ENCODE peak calls at places on chromosomes 2 and 18, in four cellular contexts. I is body of pancreas, M is testis, Q is Peyer's patch. O is an unnamed sample.

GRCh38 chr2:167599228-167599627 is 648.2 kb downstream of the STK39 start:
- DNase-seq in I (no peak), M (no peak), Q (no peak), O (no peak)

GRCh38 chr18:23387265-23387664 is 65.8 kb upstream of the RIOK3 start:
- DNase-seq in I (no peak), M (no peak), Q (no peak), O (no peak)

GRCh38 chr18:26709897-26710296 is 155.6 kb downstream of the AQP4 start:
- DNase-seq in I (no peak), M (no peak), Q (no peak), O (no peak)

GRCh38 chr18:55405655-55406373 is 182.2 kb downstream of the TCF4 start:
- DNase-seq in I (peak), M (peak), Q (no peak), O (peak)

GRCh38 chr2:175600024-175600831 is 401.8 kb downstream of the LNPK start:
- DNase-seq in I (peak), M (no peak), Q (no peak), O (no peak)

GRCh38 chr2:1775511-1776035 is 31.3 kb upstream of the PXDN start:
- DNase-seq in I (no peak), M (no peak), Q (no peak), O (no peak)

GRCh38 chr18:11852048-11852341 is 782 bp downstream of the CHMP1B start:
- DNase-seq in I (no peak), M (no peak), Q (no peak), O (no peak)

GRCh38 chr2:121640380-121641326 is 8.6 kb downstream of the CLASP1 start:
- DNase-seq in I (no peak), M (no peak), Q (no peak), O (no peak)

GRCh38 chr2:68135448-68136320 is 22.0 kb upstream of the PNO1 start:
- DNase-seq in I (no peak), M (no peak), Q (no peak), O (no peak)

GRCh38 chr2:219327719-219328118 is 4.8 kb downstream of the RESP18 start:
- DNase-seq in I (no peak), M (no peak), Q (no peak), O (no peak)

GRCh38 chr18:34467059-34467458 is 242.3 kb upstream of the NOL4 start:
- DNase-seq in I (no peak), M (no peak), Q (no peak), O (no peak)

GRCh38 chr2:124024491-124025348 is at the start of gene CNTNAP5:
- DNase-seq in I (peak), M (peak), Q (peak), O (peak)

GRCh38 chr2:189504238-189504637 is 63.0 kb downstream of the WDR75 start:
- DNase-seq in I (no peak), M (no peak), Q (no peak), O (no peak)

DNA sequence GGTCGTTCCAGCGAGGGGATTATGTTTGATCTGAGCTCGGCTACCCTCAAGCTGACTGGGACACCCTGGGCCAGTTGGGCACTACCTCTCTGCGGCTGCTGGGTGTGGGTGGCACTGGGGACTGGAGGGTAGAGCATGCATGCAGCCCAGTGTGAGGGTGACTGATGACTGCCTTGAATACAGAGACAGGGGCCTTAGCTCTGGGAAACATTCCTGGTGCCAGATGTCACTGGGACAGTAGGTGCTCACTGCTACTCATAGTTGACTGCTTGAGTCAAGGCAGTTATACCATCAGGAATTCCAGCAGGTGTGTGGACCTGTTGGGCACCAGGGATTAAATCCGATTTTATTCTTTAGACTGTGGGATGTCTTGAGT is 33.6 kb upstream of the ATP6V1B1 start:
- DNase-seq in I (no peak), M (no peak), Q (no peak), O (no peak)
- H3K4me3 ChIP-seq in I (no peak), M (no peak), Q (no peak), O (peak)

GRCh38 chr2:20222769-20223344 is 2.1 kb downstream of the SDC1 start:
- DNase-seq in I (no peak), M (no peak), Q (no peak), O (peak)
- TF ChIP-seq CTCF in I (no peak), M (no peak), Q (no peak), O (no peak)

GRCh38 chr2:154452906-154453493 is 245.5 kb upstream of the KCNJ3 start:
- DNase-seq in I (no peak), M (no peak), Q (no peak), O (no peak)

GRCh38 chr2:154452471-154452870 is 246.0 kb upstream of the KCNJ3 start:
- DNase-seq in I (no peak), M (no peak), Q (no peak), O (no peak)

GRCh38 chr2:154457291-154457690 is 241.2 kb upstream of the KCNJ3 start:
- DNase-seq in I (no peak), M (no peak), Q (no peak), O (no peak)

GRCh38 chr2:154455201-154455600 is 243.3 kb upstream of the KCNJ3 start:
- DNase-seq in I (no peak), M (no peak), Q (no peak), O (no peak)

DNA sequence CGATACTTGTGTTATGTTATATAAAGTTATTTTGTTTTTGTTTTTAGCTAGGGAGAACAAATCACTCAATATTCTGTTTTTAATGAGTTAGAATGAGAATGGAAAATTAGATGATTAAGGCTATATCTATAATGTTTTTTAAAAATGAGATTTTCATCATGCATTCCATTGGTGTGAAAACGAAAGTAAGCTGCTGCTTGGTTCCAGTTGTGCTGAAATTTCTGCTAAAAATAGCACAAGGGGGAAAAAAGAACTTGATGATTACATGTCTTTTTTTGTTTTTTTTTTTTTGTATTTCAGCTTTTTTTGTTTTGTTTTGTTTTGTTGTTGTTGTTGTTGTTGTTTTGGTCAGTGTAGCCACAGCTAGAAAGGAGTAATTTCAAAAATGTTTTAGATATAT is 242.6 kb upstream of the KCNJ3 start:
- DNase-seq in I (no peak), M (no peak), Q (no peak), O (no peak)
- H3K4me3 ChIP-seq in I (no peak), M (no peak), Q (no peak), O (peak)

GRCh38 chr18:29873211-29873610 is 1169.3 kb downstream of the DSC3 start:
- DNase-seq in I (no peak), M (no peak), Q (no peak), O (no peak)

GRCh38 chr18:29879763-29880162 is 1162.8 kb downstream of the DSC3 start:
- DNase-seq in I (no peak), M (no peak), Q (no peak), O (no peak)

GRCh38 chr18:29874519-29875098 is 1167.9 kb downstream of the DSC3 start:
- DNase-seq in I (no peak), M (no peak), Q (no peak), O (no peak)
- TF ChIP-seq CTCF in I (peak), M (peak), Q (no peak), O (peak)

GRCh38 chr2:151824886-151825285 is 3.3 kb downstream of the ARL5A start:
- DNase-seq in I (no peak), M (no peak), Q (no peak), O (no peak)
- H3K4me3 ChIP-seq in I (no peak), M (no peak), Q (no peak), O (no peak)

DNA sequence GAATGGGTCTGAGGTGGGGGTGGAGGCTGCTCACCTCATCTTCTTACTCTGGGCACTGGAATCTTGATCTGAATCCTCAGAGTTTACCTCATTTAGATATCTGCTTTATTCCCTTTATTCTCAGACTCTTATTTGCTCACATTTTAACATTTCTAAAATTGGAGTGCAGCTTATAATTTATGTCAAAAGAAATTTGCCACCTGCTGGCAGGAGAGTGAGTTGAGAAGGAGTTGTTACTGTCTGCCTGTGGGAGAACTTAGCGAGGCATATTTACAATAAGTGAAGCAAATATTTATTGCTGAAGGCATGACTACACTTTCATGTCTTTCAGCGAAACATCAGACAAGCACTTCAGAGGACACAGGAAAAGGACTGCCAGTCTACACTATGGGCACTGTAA is 16.4 kb upstream of the KIAA2012 start:
- DNase-seq in I (no peak), M (no peak), Q (no peak), O (no peak)
- TF ChIP-seq CTCF in I (peak), M (no peak), Q (no peak), O (peak)

GRCh38 chr18:46250084-46250811 is 146.1 kb downstream of the HAUS1 start:
- DNase-seq in I (peak), M (no peak), Q (no peak), O (no peak)

GRCh38 chr18:46247938-46248337 is 143.8 kb downstream of the HAUS1 start:
- DNase-seq in I (no peak), M (no peak), Q (no peak), O (no peak)

GRCh38 chr18:46253498-46253897 is 149.3 kb downstream of the HAUS1 start:
- DNase-seq in I (no peak), M (no peak), Q (no peak), O (no peak)

GRCh38 chr18:46252754-46253153 is 148.6 kb downstream of the HAUS1 start:
- DNase-seq in I (no peak), M (no peak), Q (no peak), O (no peak)

GRCh38 chr18:46250812-46251173 is 146.6 kb downstream of the HAUS1 start:
- DNase-seq in I (no peak), M (no peak), Q (no peak), O (no peak)
- H3K4me3 ChIP-seq in I (no peak), M (no peak), Q (no peak), O (no peak)

DNA sequence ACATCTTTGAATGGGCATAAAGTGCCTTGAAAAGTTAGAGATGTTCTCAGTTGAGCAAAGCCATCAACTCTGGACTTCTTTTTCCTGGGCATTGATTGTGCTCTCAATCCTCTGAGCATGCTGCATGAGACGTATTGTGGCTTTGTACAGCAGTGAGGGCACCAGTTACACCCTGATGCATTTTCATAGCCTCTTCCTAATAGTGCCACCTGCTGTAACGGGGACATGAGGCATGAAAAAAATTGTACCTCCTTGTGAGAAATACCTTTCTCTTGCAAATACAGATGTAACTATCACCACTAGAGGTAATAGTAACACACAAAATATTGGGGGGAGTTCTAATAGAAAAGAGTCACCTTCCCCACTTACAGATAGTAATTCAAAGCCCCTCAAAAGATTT is 697.5 kb downstream of the TMEM182 start:
- DNase-seq in I (no peak), M (no peak), Q (no peak), O (no peak)
- TF ChIP-seq CTCF in I (no peak), M (no peak), Q (no peak), O (no peak)

GRCh38 chr2:69429491-69430183 is 7.6 kb downstream of the NFU1 start:
- DNase-seq in I (no peak), M (no peak), Q (no peak), O (no peak)
- H3K4me3 ChIP-seq in I (no peak), M (no peak), Q (no peak), O (no peak)

O was measured in heart left ventricle.